ENCODE peak calls at places on chromosomes 6 and 20, in eight cellular contexts. U is IMR-90, C is testis, G is psoas muscle, M is tibial nerve, S is fibroblast of lung, P is HCT116, O is heart right ventricle. F is an unnamed sample.

GRCh38 chr6:74953708-74954107 is 252.1 kb downstream of the COL12A1 start:
- DNase-seq in U (no peak), C (no peak), G (no peak), M (no peak), S (no peak), P (no peak), O (no peak), F (no peak)

GRCh38 chr6:152070556-152070955 is 263.1 kb downstream of the ESR1 start:
- DNase-seq in U (no peak), C (no peak), G (no peak), M (no peak), S (no peak), P (no peak), O (no peak), F (no peak)

GRCh38 chr20:12355185-12355584 is 437.5 kb downstream of the BTBD3 start:
- DNase-seq in U (no peak), C (no peak), G (no peak), M (no peak), S (no peak), P (no peak), O (no peak), F (no peak)

GRCh38 chr20:62245911-62246280 is 7.6 kb downstream of the OSBPL2 start:
- DNase-seq in U (no peak), C (no peak), G (no peak), M (no peak), S (no peak), P (no peak), O (no peak), F (no peak)

GRCh38 chr6:46652603-46653438 is at the start of the genes CYP39A1 and SLC25A27:
- DNase-seq in U (peak; percentile 59), C (peak; percentile 98), G (peak; percentile 92), M (peak; percentile 89), S (peak; percentile 83), P (peak; percentile 74), O (peak; percentile 94), F (peak; percentile 33)

GRCh38 chr20:17612975-17613327 is 43.1 kb downstream of the DSTN start:
- DNase-seq in U (no peak), C (no peak), G (no peak), M (no peak), S (no peak), P (no peak), O (no peak), F (no peak)

GRCh38 chr20:21503345-21503744 is 10.5 kb downstream of the NKX2-2 start:
- DNase-seq in U (peak; percentile 14), C (no peak), G (no peak), M (no peak), S (peak; percentile 87), P (no peak), O (no peak), F (no peak)

GRCh38 chr6:37648465-37649330 is 49.0 kb downstream of the MDGA1 start:
- DNase-seq in U (no peak), C (peak; percentile 70), G (no peak), M (no peak), S (no peak), P (peak; percentile 47), O (no peak), F (no peak)

GRCh38 chr6:142476446-142476845 is 174.6 kb downstream of the ADGRG6 start:
- DNase-seq in U (no peak), C (no peak), G (no peak), M (no peak), S (no peak), P (no peak), O (peak; percentile 22), F (no peak)

GRCh38 chr6:4163408-4163807 is 28.0 kb upstream of the ECI2 start:
- DNase-seq in U (no peak), C (no peak), G (no peak), M (no peak), S (no peak), P (no peak), O (no peak), F (no peak)

GRCh38 chr6:4164456-4164855 is 29.1 kb upstream of the ECI2 start:
- DNase-seq in U (no peak), C (no peak), G (no peak), M (no peak), S (peak; percentile 3), P (no peak), O (no peak), F (no peak)

GRCh38 chr6:4164043-4164442 is 28.7 kb upstream of the ECI2 start:
- DNase-seq in U (peak; percentile 2), C (no peak), G (no peak), M (no peak), S (no peak), P (no peak), O (no peak), F (no peak)

GRCh38 chr6:4167123-4167522 is 31.7 kb upstream of the ECI2 start:
- DNase-seq in U (no peak), C (no peak), G (no peak), M (no peak), S (no peak), P (no peak), O (no peak), F (no peak)

DNA sequence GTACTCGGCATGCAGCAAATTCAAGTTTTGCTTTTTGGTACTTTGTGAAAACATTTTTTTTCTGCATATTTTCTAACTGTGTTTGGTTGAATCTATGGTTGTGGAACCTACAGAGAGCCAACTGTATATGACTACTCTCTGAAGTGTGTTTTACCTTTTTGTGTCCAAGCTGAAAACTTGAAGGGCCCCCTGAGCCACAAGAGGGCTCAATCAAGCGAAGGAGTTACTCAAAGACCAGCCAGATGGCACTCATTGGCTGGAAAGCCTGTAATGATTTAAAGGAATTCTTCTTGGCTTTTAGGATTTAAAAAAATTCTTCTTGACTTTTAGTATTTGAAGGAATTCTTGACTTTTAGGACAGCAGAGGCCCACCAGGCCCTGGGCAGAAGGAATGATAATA is 27.0 kb upstream of the ECI2 start:
- DNase-seq in U (no peak), C (no peak), G (no peak), M (no peak), S (no peak), P (no peak), O (no peak), F (no peak)
- TF ChIP-seq CTCF in U (no peak), C (no peak), G (no peak), M (no peak), S (peak; percentile 2), P (peak; percentile 21), O (no peak), F (no peak)

GRCh38 chr6:42200035-42200434 is 5.3 kb upstream of the GUCA1B start:
- DNase-seq in U (peak; percentile 99), C (no peak), G (no peak), M (no peak), S (peak; percentile 96), P (no peak), O (no peak), F (peak; percentile 94)
- H3K36me3 ChIP-seq in U (peaks cover 3% of the 10 kb centered on the region), C (no peaks in the 10 kb centered on the region), G (peaks cover 26% of the 10 kb centered on the region), M (no peaks in the 10 kb centered on the region), S (no peaks in the 10 kb centered on the region), P (peaks cover 7% of the 10 kb centered on the region), O (peaks cover 27% of the 10 kb centered on the region), F (no peaks in the 10 kb centered on the region)

GRCh38 chr20:49909499-49910339 is 5.6 kb downstream of the SPATA2 start:
- DNase-seq in U (no peak), C (peak; percentile 62), G (peak; percentile 63), M (no peak), S (no peak), P (no peak), O (peak; percentile 40), F (no peak)
- TF ChIP-seq CTCF in U (no peak), C (no peak), G (peak; percentile 57), M (no peak), S (peak; percentile 11), P (no peak), O (peak; percentile 63), F (no peak)

DNA sequence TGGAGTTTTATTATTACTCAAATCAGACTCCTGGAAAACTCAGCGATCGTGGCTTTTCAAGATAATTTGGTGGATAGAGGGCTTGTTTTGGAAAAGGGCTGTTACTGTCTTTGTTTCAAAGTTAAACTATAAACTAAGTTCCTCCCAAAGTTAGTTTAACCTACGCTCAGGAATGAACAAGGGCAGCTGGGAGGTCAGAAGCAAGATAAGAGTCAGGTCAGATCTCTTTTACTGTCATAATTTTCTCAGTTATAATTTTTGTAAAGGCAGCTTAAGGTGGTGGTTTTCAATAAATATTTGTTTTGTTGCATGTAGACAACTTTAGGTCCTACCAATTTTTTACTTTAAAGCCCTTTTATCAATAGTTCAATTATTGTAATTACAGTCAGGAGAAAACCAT is 9.2 kb upstream of the GABRR2 start:
- DNase-seq in U (no peak), C (no peak), G (no peak), M (no peak), S (no peak), P (no peak), O (no peak), F (no peak)
- H3K36me3 ChIP-seq in U (peaks cover 8% of the 10 kb centered on the region), C (no peaks in the 10 kb centered on the region), G (peaks cover 35% of the 10 kb centered on the region), M (no peaks in the 10 kb centered on the region), S (no peaks in the 10 kb centered on the region), P (no peaks in the 10 kb centered on the region), O (peaks cover 53% of the 10 kb centered on the region), F (peaks cover 2% of the 10 kb centered on the region)

DNA sequence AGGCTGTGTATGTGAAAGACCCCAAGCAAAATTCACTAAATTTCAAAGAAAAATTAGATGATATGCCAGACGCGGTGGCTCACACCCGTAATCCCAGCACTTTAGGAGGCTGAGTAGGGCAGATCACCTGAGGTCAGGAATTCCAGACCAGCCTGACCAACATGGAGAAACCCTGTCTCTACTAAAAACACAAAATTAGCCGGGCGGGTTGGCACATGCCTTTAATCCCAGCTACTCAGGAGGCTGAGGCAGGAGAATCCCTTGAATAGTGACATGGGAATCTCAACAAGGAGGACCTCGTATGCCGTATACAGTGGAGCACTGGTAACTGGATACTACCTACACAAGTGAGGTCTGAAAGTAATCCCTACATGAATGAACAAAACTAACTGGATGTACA is 92.7 kb upstream of the JARID2 start:
- DNase-seq in U (no peak), C (no peak), G (no peak), M (no peak), S (no peak), P (no peak), O (no peak), F (no peak)
- TF ChIP-seq CTCF in U (no peak), C (no peak), G (no peak), M (no peak), S (no peak), P (no peak), O (no peak), F (no peak)